ENCODE peak calls at places on chromosomes 12 and 14, in seven cellular contexts. O is CD4-positive, CD25-positive, alpha-beta regulatory T cell; E is cardiac fibroblast; X is body of pancreas; W is kidney; P is left ventricle myocardium inferior; D is CD8-positive, alpha-beta T cell. A is an unnamed sample.

GRCh38 chr12:3119745-3120660 is 42.8 kb downstream of the TSPAN9 start:
- DNase-seq in W (peak), E (peak), D (no peak), O (no peak), P (peak), X (peak), A (peak)

GRCh38 chr12:122062832-122063690 is 15.5 kb upstream of the MLXIP start:
- DNase-seq in E (peak), D (no peak), O (no peak), X (peak), W (peak), P (peak), A (peak)

GRCh38 chr12:26678697-26679660 is 154.0 kb downstream of the ITPR2 start:
- DNase-seq in X (no peak), P (no peak), O (no peak), W (no peak), E (no peak), D (no peak), A (no peak)

GRCh38 chr14:98366429-98366828 is 905.6 kb downstream of the BCL11B start:
- DNase-seq in D (no peak), O (no peak), P (no peak), E (no peak), W (no peak), X (no peak), A (no peak)

GRCh38 chr14:24063263-24063836 is 8.0 kb upstream of the CPNE6 start:
- DNase-seq in P (no peak), E (no peak), O (no peak), X (peak), D (no peak), W (peak), A (no peak)

GRCh38 chr14:21748869-21749303 is 75.3 kb upstream of the OR4E1 start:
- DNase-seq in W (no peak), D (no peak), X (peak), P (peak), O (peak), E (peak), A (peak)

GRCh38 chr12:46332260-46332659 is 40.3 kb downstream of the SLC38A2 start:
- DNase-seq in E (peak), D (no peak), X (no peak), P (no peak), W (no peak), O (no peak), A (no peak)

GRCh38 chr12:108338915-108339657 is at the start of gene CMKLR1:
- DNase-seq in E (no peak), W (peak), D (no peak), P (peak), X (peak), O (no peak), A (peak)

GRCh38 chr12:46916796-46917419 is 91.1 kb upstream of the SLC38A4 start:
- DNase-seq in P (no peak), W (peak), D (no peak), E (peak), X (no peak), O (no peak), A (no peak)

GRCh38 chr14:59086241-59086899 is 102.1 kb upstream of the DAAM1 start:
- DNase-seq in E (peak), W (no peak), D (no peak), X (no peak), O (no peak), P (no peak), A (no peak)

GRCh38 chr12:5907812-5908211 is 37.2 kb downstream of the ANO2 start:
- DNase-seq in E (no peak), P (no peak), W (no peak), D (no peak), X (no peak), O (no peak), A (no peak)

GRCh38 chr12:1103632-1104031 is 112.6 kb downstream of the ERC1 start:
- DNase-seq in D (no peak), W (no peak), X (no peak), P (no peak), O (no peak), E (no peak), A (no peak)

GRCh38 chr12:130080205-130080604 is 82.1 kb upstream of the FZD10 start:
- DNase-seq in D (no peak), E (no peak), O (no peak), X (no peak), W (no peak), P (no peak), A (no peak)

GRCh38 chr12:28023156-28023887 is 50.8 kb upstream of the PTHLH start:
- DNase-seq in E (peak), D (no peak), O (no peak), X (no peak), P (no peak), W (no peak), A (no peak)

GRCh38 chr12:70663838-70664237 is 26.6 kb upstream of the PTPRB start:
- DNase-seq in P (no peak), D (no peak), W (no peak), O (no peak), X (no peak), E (no peak), A (no peak)

GRCh38 chr12:56631790-56632700 is 1.9 kb upstream of the BAZ2A start:
- DNase-seq in O (peak), W (peak), D (no peak), X (peak), P (peak), E (peak), A (peak)
- H3K4me3 ChIP-seq in O (peak), W (peak), D (peak), X (no peak), P (peak), E (peak), A (no peak)

GRCh38 chr12:49105504-49106120 is 5.0 kb downstream of the LMBR1L start:
- DNase-seq in O (no peak), W (no peak), D (no peak), E (peak), X (no peak), P (peak), A (no peak)

GRCh38 chr12:49111206-49111605 is 559 bp upstream of the LMBR1L start:
- DNase-seq in O (no peak), P (no peak), X (no peak), W (no peak), D (no peak), E (no peak), A (no peak)

GRCh38 chr12:49108958-49109404 is 1.7 kb downstream of the LMBR1L start:
- DNase-seq in P (peak), E (peak), X (peak), W (no peak), D (no peak), O (no peak), A (peak)

GRCh38 chr12:49110191-49111155 is at the start of gene LMBR1L:
- DNase-seq in D (peak), X (peak), E (peak), P (peak), O (peak), W (peak), A (peak)

DNA sequence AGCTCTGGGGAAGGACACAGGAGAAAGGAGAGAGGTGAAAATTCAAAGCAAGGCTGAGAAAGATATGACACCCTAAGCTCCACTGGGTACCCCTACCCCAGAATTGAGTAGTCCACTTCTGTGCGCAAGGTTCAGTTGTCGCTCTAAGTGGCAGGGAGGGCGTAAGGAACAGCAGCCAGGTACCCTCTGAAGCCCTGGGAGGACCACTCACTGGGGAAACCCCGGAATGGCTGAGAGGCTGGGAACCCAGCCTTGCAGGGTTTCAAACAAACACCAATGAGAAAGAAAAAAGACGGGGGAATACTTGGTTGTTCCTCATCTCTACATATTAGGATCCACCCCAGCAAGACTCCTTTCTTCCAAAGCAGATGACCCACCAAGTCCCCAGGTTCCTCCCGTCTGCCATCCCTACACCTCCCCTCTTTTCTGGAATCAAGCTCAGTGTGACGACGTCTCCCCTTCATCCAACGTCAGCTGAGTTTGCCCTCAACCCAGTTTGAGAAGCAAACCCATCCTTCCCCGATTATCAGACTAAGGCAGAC is 945 bp downstream of the LMBR1L start:
- DNase-seq in D (no peak), O (no peak), E (no peak), X (no peak), W (no peak), P (no peak), A (no peak)
- H3K4me3 ChIP-seq in D (peak), O (peak), E (peak), X (peak), W (peak), P (peak), A (peak)

GRCh38 chr12:96211989-96212388 is 17.8 kb downstream of the ELK3 start:
- DNase-seq in P (no peak), E (no peak), X (no peak), W (no peak), O (no peak), D (no peak), A (no peak)

GRCh38 chr12:96208801-96209534 is 14.8 kb downstream of the ELK3 start:
- DNase-seq in W (no peak), O (no peak), D (no peak), E (peak), P (no peak), X (no peak), A (no peak)

GRCh38 chr12:96212456-96213375 is 18.5 kb downstream of the ELK3 start:
- DNase-seq in E (no peak), P (no peak), O (no peak), W (no peak), D (no peak), X (no peak), A (no peak)

GRCh38 chr12:96208346-96208745 is 14.2 kb downstream of the ELK3 start:
- DNase-seq in D (no peak), O (no peak), W (no peak), P (no peak), E (peak), X (no peak), A (no peak)

GRCh38 chr12:96210376-96211055 is 16.3 kb downstream of the ELK3 start:
- DNase-seq in P (no peak), E (no peak), W (no peak), D (no peak), O (peak), X (no peak), A (no peak)
- H3K4me3 ChIP-seq in P (no peak), E (no peak), W (no peak), D (peak), O (peak), X (no peak), A (no peak)

GRCh38 chr14:103055693-103056092 is 1.7 kb downstream of the CDC42BPB start:
- DNase-seq in D (no peak), E (peak), W (no peak), X (no peak), P (no peak), O (no peak), A (peak)
- H3K4me3 ChIP-seq in D (no peak), E (peak), W (peak), X (no peak), P (peak), O (no peak), A (peak)

DNA sequence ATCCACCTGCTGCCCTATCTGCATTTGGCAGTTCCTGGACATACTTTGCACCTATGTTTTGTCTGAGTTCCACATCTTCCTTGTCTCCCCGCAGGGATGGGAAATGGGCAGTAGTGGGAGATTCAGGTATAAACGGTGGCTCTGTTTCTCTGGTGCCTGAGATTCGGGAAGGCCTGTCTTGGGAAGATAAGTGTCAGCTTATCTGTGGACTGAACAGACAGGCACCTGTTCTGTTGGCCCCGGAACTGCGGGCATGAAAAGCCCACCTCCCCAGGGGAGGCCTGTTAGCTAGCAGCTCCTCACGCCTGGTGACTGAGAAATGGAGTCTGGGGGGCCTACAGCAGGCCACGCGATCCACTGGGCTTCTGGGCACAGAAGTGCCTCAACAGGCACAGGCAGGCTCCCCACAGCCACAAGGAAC is 5.8 kb downstream of the PHB2 start:
- DNase-seq in W (no peak), P (no peak), E (no peak), O (no peak), D (no peak), X (no peak), A (no peak)
- H3K4me3 ChIP-seq in W (no peak), P (no peak), E (no peak), O (no peak), D (no peak), X (peak), A (no peak)

GRCh38 chr12:11762723-11763326 is 113.4 kb downstream of the ETV6 start:
- DNase-seq in X (no peak), D (no peak), O (no peak), W (no peak), P (no peak), E (no peak), A (no peak)
- H3K4me3 ChIP-seq in X (no peak), D (no peak), O (peak), W (no peak), P (no peak), E (no peak), A (no peak)

A was measured in testis.